ENCODE peak calls at places on chromosomes 4 and X, in seven cellular contexts. P is left ventricle myocardium inferior, O is OCI-LY7, I is keratinocyte, F is C1 segment of cervical spinal cord, N is Kasumi-1, Y is GM23338. H is an unnamed sample.

GRCh38 chr4:24876431-24876830 is 36.4 kb downstream of the CCDC149 start:
- DNase-seq in N (no peak), I (no peak), P (no peak), Y (no peak), F (no peak), O (no peak), H (no peak)

GRCh38 chr4:47451657-47452056 is 11.8 kb downstream of the COMMD8 start:
- DNase-seq in Y (no peak), N (no peak), O (no peak), I (no peak), F (no peak), P (no peak), H (no peak)

GRCh38 chr4:85381968-85382367 is 93.0 kb upstream of the ARHGAP24 start:
- DNase-seq in P (no peak), N (no peak), I (no peak), O (no peak), Y (no peak), F (no peak), H (no peak)

GRCh38 chr4:182189107-182189878 is 53.9 kb upstream of the TENM3 start:
- DNase-seq in I (peak), N (no peak), Y (no peak), F (no peak), O (no peak), P (no peak), H (no peak)

GRCh38 chr4:152903658-152904057 is 32.5 kb upstream of the FHDC1 start:
- DNase-seq in O (no peak), Y (no peak), N (no peak), I (no peak), F (no peak), P (no peak), H (no peak)

GRCh38 chr4:170940043-170940724 is 850.4 kb upstream of the AADAT start:
- DNase-seq in I (no peak), F (no peak), O (no peak), Y (no peak), P (no peak), N (no peak), H (no peak)

GRCh38 chr4:140296871-140297570 is 76.4 kb upstream of the SCOC start:
- DNase-seq in F (no peak), Y (no peak), P (no peak), N (no peak), O (no peak), I (no peak), H (no peak)

GRCh38 chr4:96598465-96598864 is 758.6 kb downstream of the PDHA2 start:
- DNase-seq in I (no peak), P (peak), F (no peak), Y (peak), O (no peak), N (no peak), H (no peak)

GRCh38 chrX:107677909-107678308 is 49.6 kb downstream of the PRPS1 start:
- DNase-seq in I (no peak), O (no peak), P (peak), N (no peak), Y (no peak), F (no peak), H (no peak)

GRCh38 chr4:140367738-140368137 is 5.7 kb upstream of the SCOC start:
- DNase-seq in O (no peak), P (no peak), Y (no peak), F (no peak), N (no peak), I (no peak), H (no peak)

GRCh38 chr4:64271601-64272081 is 137.6 kb downstream of the TECRL start:
- DNase-seq in Y (peak), N (no peak), I (no peak), F (no peak), P (peak), O (no peak), H (no peak)

GRCh38 chrX:21940356-21940829 is at the start of gene SMS:
- DNase-seq in F (peak), P (peak), O (peak), Y (peak), N (peak), I (no peak), H (peak)

GRCh38 chr4:57114973-57115372 is 4.8 kb upstream of the IGFBP7 start:
- DNase-seq in P (no peak), I (no peak), Y (no peak), F (no peak), N (no peak), O (no peak), H (no peak)

GRCh38 chr4:8356856-8357255 is 83.7 kb downstream of the ACOX3 start:
- DNase-seq in I (no peak), P (no peak), F (no peak), O (no peak), N (no peak), Y (no peak), H (no peak)

GRCh38 chr4:152687974-152688599 is 8.3 kb upstream of the TMEM154 start:
- DNase-seq in Y (no peak), F (no peak), O (no peak), I (no peak), N (no peak), P (peak), H (no peak)

GRCh38 chr4:113979157-113979972 is at the start of gene ARSJ:
- DNase-seq in O (no peak), I (no peak), P (peak), F (peak), Y (peak), N (no peak), H (peak)

H was measured in tibial nerve.